ENCODE peak calls at places on chromosomes 7 and 10, in five cellular contexts. A is colonic mucosa, O is body of pancreas, K is endothelial cell, C is spleen. B is an unnamed sample.

GRCh38 chr7:155017834-155018233 is 14.9 kb upstream of the PAXIP1 start:
- DNase-seq in A (no peak), O (no peak), K (no peak), C (no peak), B (no peak)

GRCh38 chr10:1378473-1378872 is 322.3 kb downstream of the WDR37 start:
- DNase-seq in A (peak; percentile 4), O (no peak), K (no peak), C (peak; percentile 55), B (no peak)

GRCh38 chr7:111796671-111797070 is 234.4 kb upstream of the IMMP2L start:
- DNase-seq in A (no peak), O (no peak), K (no peak), C (no peak), B (no peak)

GRCh38 chr7:66921396-66921917 is 432 bp downstream of the TMEM248 start:
- DNase-seq in A (peak; percentile 49), O (peak; percentile 69), K (no peak), C (peak; percentile 90), B (peak; percentile 88)

GRCh38 chr7:125195156-125195555 is 265.5 kb upstream of the POT1 start:
- DNase-seq in A (no peak), O (no peak), K (no peak), C (no peak), B (no peak)

GRCh38 chr7:30800785-30801252 is 29.6 kb downstream of the MINDY4 start:
- DNase-seq in A (peak; percentile 61), O (peak; percentile 66), K (peak; percentile 58), C (no peak), B (no peak)

GRCh38 chr10:76086571-76087260 is 655.3 kb downstream of the LRMDA start:
- DNase-seq in A (peak; percentile 72), O (peak; percentile 26), K (peak; percentile 35), C (no peak), B (no peak)

GRCh38 chr7:127239814-127240213 is 12.9 kb downstream of the GRM8 start:
- DNase-seq in A (no peak), O (no peak), K (no peak), C (no peak), B (no peak)

GRCh38 chr7:132504071-132504470 is 72.2 kb downstream of the PLXNA4 start:
- DNase-seq in A (no peak), O (no peak), K (no peak), C (peak; percentile 51), B (no peak)

GRCh38 chr10:29630205-29631048 is 4.3 kb downstream of the SVIL start:
- DNase-seq in A (peak; percentile 45), O (no peak), K (no peak), C (no peak), B (no peak)

GRCh38 chr7:137820677-137821420 is 25.9 kb downstream of the DGKI start:
- DNase-seq in A (peak; percentile 20), O (peak; percentile 22), K (no peak), C (no peak), B (peak; percentile 82)

GRCh38 chr10:133084491-133084890 is 3.2 kb upstream of the ADGRA1 start:
- DNase-seq in A (no peak), O (no peak), K (no peak), C (no peak), B (no peak)

GRCh38 chr7:116810267-116811116 is 51.9 kb upstream of the CAPZA2 start:
- DNase-seq in A (no peak), O (no peak), K (no peak), C (no peak), B (no peak)

GRCh38 chr10:111093741-111094380 is 17.0 kb downstream of the ADRA2A start:
- DNase-seq in A (no peak), O (no peak), K (no peak), C (no peak), B (peak; percentile 53)

GRCh38 chr7:145036592-145037386 is 200.9 kb upstream of the TPK1 start:
- DNase-seq in A (peak; percentile 32), O (peak; percentile 33), K (peak; percentile 60), C (no peak), B (no peak)

GRCh38 chr10:131824371-131825149 is 76.2 kb upstream of the PPP2R2D start:
- DNase-seq in A (no peak), O (no peak), K (no peak), C (peak; percentile 65), B (peak; percentile 85)

GRCh38 chr7:24854866-24855265 is 97.6 kb upstream of the GSDME start:
- DNase-seq in A (no peak), O (no peak), K (no peak), C (no peak), B (no peak)

GRCh38 chr10:79431891-79432831 is 13.3 kb downstream of the ZCCHC24 start:
- DNase-seq in A (no peak), O (no peak), K (no peak), C (peak; percentile 65), B (peak; percentile 73)

GRCh38 chr7:3042861-3043489 is 692 bp downstream of the CARD11 start:
- DNase-seq in A (peak; percentile 55), O (no peak), K (no peak), C (peak; percentile 91), B (no peak)

GRCh38 chr7:78386520-78386919 is 587.9 kb downstream of the PHTF2 start:
- DNase-seq in A (no peak), O (no peak), K (no peak), C (no peak), B (no peak)

GRCh38 chr10:120998782-120999285 is 147.7 kb downstream of the WDR11 start:
- DNase-seq in A (no peak), O (no peak), K (no peak), C (no peak), B (no peak)

GRCh38 chr10:70820976-70821750 is 5.4 kb downstream of the SGPL1 start:
- DNase-seq in A (no peak), O (no peak), K (no peak), C (no peak), B (no peak)
- TF ChIP-seq CTCF in A (no peak), O (no peak), K (no peak), C (no peak), B (no peak)

GRCh38 chr10:59381687-59382086 is 19.3 kb upstream of the FAM13C start:
- DNase-seq in A (no peak), O (no peak), K (no peak), C (no peak), B (no peak)

GRCh38 chr10:59372543-59372942 is 10.2 kb upstream of the FAM13C start:
- DNase-seq in A (no peak), O (no peak), K (no peak), C (no peak), B (no peak)

GRCh38 chr10:59373071-59373470 is 10.7 kb upstream of the FAM13C start:
- DNase-seq in A (no peak), O (no peak), K (no peak), C (no peak), B (no peak)

GRCh38 chr10:59376817-59377340 is 14.5 kb upstream of the FAM13C start:
- DNase-seq in A (no peak), O (no peak), K (no peak), C (no peak), B (no peak)

DNA sequence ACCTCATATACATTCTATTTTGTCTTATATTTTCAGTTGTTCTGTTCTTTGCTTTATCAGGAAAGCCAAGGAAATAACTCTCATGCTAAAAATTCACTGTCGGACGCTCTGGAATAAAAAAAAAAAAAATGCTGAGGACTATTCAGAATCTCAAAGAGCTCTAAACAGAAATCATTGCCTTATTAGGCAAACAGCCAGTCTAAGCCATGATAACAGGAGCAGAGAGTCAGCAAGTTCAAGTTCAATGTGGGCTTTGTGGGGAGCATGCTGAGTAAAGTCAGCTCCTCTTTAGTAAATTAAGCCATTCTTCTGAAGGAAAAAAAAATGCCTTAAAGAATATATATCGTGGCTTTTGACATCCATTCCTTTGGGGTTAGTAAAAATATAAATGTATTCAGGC is 13.6 kb upstream of the FAM13C start:
- DNase-seq in A (no peak), O (no peak), K (no peak), C (no peak), B (no peak)
- TF ChIP-seq CTCF in A (no peak), O (no peak), K (no peak), C (no peak), B (no peak)

GRCh38 chr10:115417585-115418265 is 324.6 kb downstream of the ATRNL1 start:
- DNase-seq in A (no peak), O (peak; percentile 17), K (peak; percentile 65), C (no peak), B (no peak)
- TF ChIP-seq CTCF in A (peak; percentile 23), O (peak; percentile 25), K (peak; percentile 58), C (no peak), B (peak; percentile 85)

DNA sequence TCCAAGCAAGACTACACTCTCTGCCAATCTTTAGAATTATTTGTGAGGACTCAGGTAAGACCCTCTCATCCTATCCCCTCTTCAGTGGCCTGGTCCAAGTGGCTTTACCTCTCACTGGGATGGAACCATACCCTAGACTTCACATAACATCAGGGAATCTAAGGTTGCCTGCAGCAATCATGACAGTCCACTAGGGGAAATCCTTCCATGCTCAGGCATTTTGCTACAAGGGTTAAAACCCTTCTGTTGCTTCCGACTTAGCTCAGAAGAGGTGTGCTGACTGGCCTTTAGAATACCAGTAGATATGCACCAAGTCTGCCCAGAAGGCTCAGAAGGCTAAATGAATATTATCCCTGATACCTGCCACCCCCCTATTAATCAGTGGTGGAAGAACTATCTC is 24.9 kb upstream of the NPS start:
- DNase-seq in A (no peak), O (no peak), K (no peak), C (no peak), B (no peak)
- TF ChIP-seq CTCF in A (no peak), O (no peak), K (peak; percentile 55), C (no peak), B (peak; percentile 29)

GRCh38 chr10:30991647-30992011 is 40.0 kb downstream of the ZNF438 start:
- DNase-seq in A (no peak), O (no peak), K (no peak), C (no peak), B (no peak)

GRCh38 chr10:30990971-30991646 is 40.6 kb downstream of the ZNF438 start:
- DNase-seq in A (no peak), O (no peak), K (no peak), C (no peak), B (no peak)

GRCh38 chr10:30988831-30989458 is 42.7 kb downstream of the ZNF438 start:
- DNase-seq in A (no peak), O (no peak), K (no peak), C (no peak), B (no peak)

GRCh38 chr10:30992671-30993070 is 39.0 kb downstream of the ZNF438 start:
- DNase-seq in A (no peak), O (no peak), K (no peak), C (no peak), B (no peak)

GRCh38 chr10:30990351-30990750 is 41.3 kb downstream of the ZNF438 start:
- DNase-seq in A (no peak), O (no peak), K (no peak), C (no peak), B (no peak)
- TF ChIP-seq CTCF in A (no peak), O (no peak), K (no peak), C (no peak), B (no peak)

GRCh38 chr10:22615101-22615500 is 99.3 kb downstream of the PIP4K2A start:
- DNase-seq in A (no peak), O (no peak), K (no peak), C (no peak), B (no peak)

GRCh38 chr10:22615819-22616499 is 98.4 kb downstream of the PIP4K2A start:
- DNase-seq in A (peak; percentile 72), O (peak; percentile 20), K (no peak), C (peak; percentile 92), B (no peak)

GRCh38 chr10:22618081-22618785 is 96.1 kb downstream of the PIP4K2A start:
- DNase-seq in A (no peak), O (no peak), K (no peak), C (no peak), B (no peak)

GRCh38 chr10:22619111-22619510 is 95.3 kb downstream of the PIP4K2A start:
- DNase-seq in A (no peak), O (no peak), K (no peak), C (no peak), B (no peak)

GRCh38 chr10:22617516-22617915 is 96.9 kb downstream of the PIP4K2A start:
- DNase-seq in A (no peak), O (no peak), K (no peak), C (no peak), B (no peak)
- TF ChIP-seq CTCF in A (no peak), O (no peak), K (no peak), C (no peak), B (no peak)